ENCODE peak calls at places on chromosomes 13 and 19, in nine cellular contexts. One of them, this sample, is unnamed.
A peak's percentile ranks its signal among the peaks of the same experiment; 100 is the strongest.

GRCh38 chr19:11204943-11205349 is 7.6 kb upstream of the KANK2 start:
- DNase-seq in activated T-cell treated with anti-CD3 and anti-CD28 coated beads for 1 hour: no peak
- DNase-seq in astrocyte: no peak
- DNase-seq in iris pigment epithelial cell: no peak
- DNase-seq in T1000: peak; percentile 22
- DNase-seq in endodermal cell: no peak
- DNase-seq in T-helper 2 cell: no peak
- DNase-seq in NCI-H2081 treated with DMSO at 0.1 percent for 48 hours: no peak
- DNase-seq in C1 segment of cervical spinal cord: no peak
- DNase-seq in this sample: no peak

GRCh38 chr19:47197141-47197540 is 33.9 kb downstream of the BBC3 start:
- DNase-seq in activated T-cell treated with anti-CD3 and anti-CD28 coated beads for 1 hour: no peak
- DNase-seq in T-helper 2 cell: no peak
- DNase-seq in astrocyte: no peak
- DNase-seq in iris pigment epithelial cell: no peak
- DNase-seq in endodermal cell: no peak
- DNase-seq in NCI-H2081 treated with DMSO at 0.1 percent for 48 hours: no peak
- DNase-seq in T1000: no peak
- DNase-seq in C1 segment of cervical spinal cord: no peak
- DNase-seq in this sample: no peak

GRCh38 chr19:17703823-17704463 is 15.3 kb upstream of the MAP1S start:
- DNase-seq in T1000: no peak
- DNase-seq in C1 segment of cervical spinal cord: peak; percentile 56
- DNase-seq in NCI-H2081 treated with DMSO at 0.1 percent for 48 hours: no peak
- DNase-seq in endodermal cell: peak; percentile 91
- DNase-seq in iris pigment epithelial cell: peak; percentile 70
- DNase-seq in astrocyte: peak; percentile 23
- DNase-seq in T-helper 2 cell: peak; percentile 72
- DNase-seq in activated T-cell treated with anti-CD3 and anti-CD28 coated beads for 1 hour: peak; percentile 70
- DNase-seq in this sample: peak; percentile 41

GRCh38 chr13:34682406-34682805 is 259.7 kb upstream of the NBEA start:
- DNase-seq in astrocyte: no peak
- DNase-seq in T1000: no peak
- DNase-seq in iris pigment epithelial cell: no peak
- DNase-seq in endodermal cell: no peak
- DNase-seq in NCI-H2081 treated with DMSO at 0.1 percent for 48 hours: no peak
- DNase-seq in C1 segment of cervical spinal cord: no peak
- DNase-seq in activated T-cell treated with anti-CD3 and anti-CD28 coated beads for 1 hour: no peak
- DNase-seq in T-helper 2 cell: no peak
- DNase-seq in this sample: no peak

GRCh38 chr13:85771856-85772255 is 27.4 kb downstream of the SLITRK6 start:
- DNase-seq in activated T-cell treated with anti-CD3 and anti-CD28 coated beads for 1 hour: no peak
- DNase-seq in NCI-H2081 treated with DMSO at 0.1 percent for 48 hours: no peak
- DNase-seq in T1000: no peak
- DNase-seq in astrocyte: no peak
- DNase-seq in T-helper 2 cell: no peak
- DNase-seq in C1 segment of cervical spinal cord: no peak
- DNase-seq in iris pigment epithelial cell: peak; percentile 36
- DNase-seq in endodermal cell: no peak
- DNase-seq in this sample: no peak

GRCh38 chr13:75739244-75739868 is 103.2 kb downstream of the LMO7 start:
- DNase-seq in activated T-cell treated with anti-CD3 and anti-CD28 coated beads for 1 hour: no peak
- DNase-seq in astrocyte: peak; percentile 27
- DNase-seq in endodermal cell: no peak
- DNase-seq in C1 segment of cervical spinal cord: no peak
- DNase-seq in T-helper 2 cell: no peak
- DNase-seq in iris pigment epithelial cell: no peak
- DNase-seq in T1000: no peak
- DNase-seq in NCI-H2081 treated with DMSO at 0.1 percent for 48 hours: no peak
- DNase-seq in this sample: peak; percentile 17

GRCh38 chr19:51131780-51132680 is 7.3 kb downstream of the SIGLEC9 start:
- DNase-seq in iris pigment epithelial cell: peak; percentile 68
- DNase-seq in activated T-cell treated with anti-CD3 and anti-CD28 coated beads for 1 hour: no peak
- DNase-seq in astrocyte: no peak
- DNase-seq in T-helper 2 cell: no peak
- DNase-seq in endodermal cell: no peak
- DNase-seq in NCI-H2081 treated with DMSO at 0.1 percent for 48 hours: no peak
- DNase-seq in T1000: no peak
- DNase-seq in C1 segment of cervical spinal cord: no peak
- DNase-seq in this sample: no peak

GRCh38 chr19:31301306-31301980 is 47.8 kb downstream of the TSHZ3 start:
- DNase-seq in astrocyte: no peak
- DNase-seq in T1000: no peak
- DNase-seq in T-helper 2 cell: no peak
- DNase-seq in C1 segment of cervical spinal cord: no peak
- DNase-seq in endodermal cell: no peak
- DNase-seq in activated T-cell treated with anti-CD3 and anti-CD28 coated beads for 1 hour: no peak
- DNase-seq in iris pigment epithelial cell: no peak
- DNase-seq in NCI-H2081 treated with DMSO at 0.1 percent for 48 hours: no peak
- DNase-seq in this sample: no peak

GRCh38 chr19:7421941-7422744 is 66.7 kb downstream of the PEX11G start:
- DNase-seq in C1 segment of cervical spinal cord: no peak
- DNase-seq in endodermal cell: no peak
- DNase-seq in T-helper 2 cell: no peak
- DNase-seq in activated T-cell treated with anti-CD3 and anti-CD28 coated beads for 1 hour: no peak
- DNase-seq in NCI-H2081 treated with DMSO at 0.1 percent for 48 hours: no peak
- DNase-seq in T1000: no peak
- DNase-seq in iris pigment epithelial cell: no peak
- DNase-seq in astrocyte: no peak
- DNase-seq in this sample: no peak

GRCh38 chr19:51480590-51480989 is 2.3 kb downstream of the CEACAM18 start:
- DNase-seq in endodermal cell: peak; percentile 80
- DNase-seq in astrocyte: no peak
- DNase-seq in iris pigment epithelial cell: no peak
- DNase-seq in T1000: no peak
- DNase-seq in NCI-H2081 treated with DMSO at 0.1 percent for 48 hours: no peak
- DNase-seq in T-helper 2 cell: no peak
- DNase-seq in activated T-cell treated with anti-CD3 and anti-CD28 coated beads for 1 hour: no peak
- DNase-seq in C1 segment of cervical spinal cord: no peak
- DNase-seq in this sample: no peak

GRCh38 chr19:7120499-7120898 is 51.0 kb downstream of the ZNF557 start:
- DNase-seq in C1 segment of cervical spinal cord: no peak
- DNase-seq in NCI-H2081 treated with DMSO at 0.1 percent for 48 hours: no peak
- DNase-seq in activated T-cell treated with anti-CD3 and anti-CD28 coated beads for 1 hour: no peak
- DNase-seq in T-helper 2 cell: no peak
- DNase-seq in astrocyte: no peak
- DNase-seq in endodermal cell: no peak
- DNase-seq in T1000: no peak
- DNase-seq in iris pigment epithelial cell: no peak
- DNase-seq in this sample: no peak

GRCh38 chr13:39279077-39279476 is 240.8 kb downstream of the NHLRC3 start:
- DNase-seq in T1000: no peak
- DNase-seq in C1 segment of cervical spinal cord: no peak
- DNase-seq in T-helper 2 cell: no peak
- DNase-seq in NCI-H2081 treated with DMSO at 0.1 percent for 48 hours: no peak
- DNase-seq in iris pigment epithelial cell: no peak
- DNase-seq in endodermal cell: no peak
- DNase-seq in astrocyte: no peak
- DNase-seq in activated T-cell treated with anti-CD3 and anti-CD28 coated beads for 1 hour: no peak
- DNase-seq in this sample: no peak

GRCh38 chr19:4730740-4731171 is 7.1 kb upstream of the DPP9 start:
- DNase-seq in astrocyte: no peak
- DNase-seq in activated T-cell treated with anti-CD3 and anti-CD28 coated beads for 1 hour: peak; percentile 62
- DNase-seq in iris pigment epithelial cell: no peak
- DNase-seq in endodermal cell: peak; percentile 88
- DNase-seq in C1 segment of cervical spinal cord: no peak
- DNase-seq in T-helper 2 cell: peak; percentile 52
- DNase-seq in NCI-H2081 treated with DMSO at 0.1 percent for 48 hours: no peak
- DNase-seq in T1000: no peak
- DNase-seq in this sample: no peak

GRCh38 chr13:58960909-58961308 is 1202.8 kb downstream of the DIAPH3 start:
- DNase-seq in endodermal cell: no peak
- DNase-seq in astrocyte: peak; percentile 15
- DNase-seq in NCI-H2081 treated with DMSO at 0.1 percent for 48 hours: no peak
- DNase-seq in T1000: no peak
- DNase-seq in iris pigment epithelial cell: peak; percentile 18
- DNase-seq in activated T-cell treated with anti-CD3 and anti-CD28 coated beads for 1 hour: no peak
- DNase-seq in C1 segment of cervical spinal cord: no peak
- DNase-seq in T-helper 2 cell: no peak
- DNase-seq in this sample: no peak

GRCh38 chr19:2528543-2529173 is 52.7 kb downstream of the GADD45B start:
- DNase-seq in endodermal cell: no peak
- DNase-seq in activated T-cell treated with anti-CD3 and anti-CD28 coated beads for 1 hour: no peak
- DNase-seq in T1000: no peak
- DNase-seq in iris pigment epithelial cell: peak; percentile 17
- DNase-seq in T-helper 2 cell: no peak
- DNase-seq in astrocyte: no peak
- DNase-seq in NCI-H2081 treated with DMSO at 0.1 percent for 48 hours: no peak
- DNase-seq in C1 segment of cervical spinal cord: no peak
- DNase-seq in this sample: no peak

GRCh38 chr13:110187501-110188161 is 119.3 kb downstream of the COL4A1 start:
- DNase-seq in T-helper 2 cell: no peak
- DNase-seq in astrocyte: peak; percentile 86
- DNase-seq in NCI-H2081 treated with DMSO at 0.1 percent for 48 hours: no peak
- DNase-seq in activated T-cell treated with anti-CD3 and anti-CD28 coated beads for 1 hour: no peak
- DNase-seq in endodermal cell: no peak
- DNase-seq in C1 segment of cervical spinal cord: no peak
- DNase-seq in T1000: peak; percentile 22
- DNase-seq in iris pigment epithelial cell: peak; percentile 71
- DNase-seq in this sample: peak; percentile 61

GRCh38 chr13:110616103-110617101 is 1.1 kb downstream of the NAXD start:
- DNase-seq in activated T-cell treated with anti-CD3 and anti-CD28 coated beads for 1 hour: peak; percentile 23
- DNase-seq in C1 segment of cervical spinal cord: no peak
- DNase-seq in astrocyte: peak; percentile 46
- DNase-seq in endodermal cell: peak; percentile 69
- DNase-seq in NCI-H2081 treated with DMSO at 0.1 percent for 48 hours: no peak
- DNase-seq in iris pigment epithelial cell: peak; percentile 61
- DNase-seq in T1000: peak; percentile 45
- DNase-seq in T-helper 2 cell: peak; percentile 17
- DNase-seq in this sample: peak; percentile 30

GRCh38 chr13:110109910-110110309 is 197.0 kb downstream of the COL4A1 start:
- DNase-seq in iris pigment epithelial cell: peak; percentile 94
- DNase-seq in T-helper 2 cell: no peak
- DNase-seq in activated T-cell treated with anti-CD3 and anti-CD28 coated beads for 1 hour: no peak
- DNase-seq in NCI-H2081 treated with DMSO at 0.1 percent for 48 hours: no peak
- DNase-seq in endodermal cell: peak; percentile 79
- DNase-seq in T1000: peak; percentile 89
- DNase-seq in astrocyte: peak; percentile 93
- DNase-seq in C1 segment of cervical spinal cord: peak; percentile 16
- DNase-seq in this sample: peak; percentile 93

GRCh38 chr19:41811036-41811435 is 14.6 kb downstream of the CEACAM3 start:
- DNase-seq in endodermal cell: no peak
- DNase-seq in astrocyte: no peak
- DNase-seq in T-helper 2 cell: no peak
- DNase-seq in T1000: no peak
- DNase-seq in NCI-H2081 treated with DMSO at 0.1 percent for 48 hours: no peak
- DNase-seq in iris pigment epithelial cell: no peak
- DNase-seq in C1 segment of cervical spinal cord: peak; percentile 30
- DNase-seq in activated T-cell treated with anti-CD3 and anti-CD28 coated beads for 1 hour: no peak
- DNase-seq in this sample: no peak

GRCh38 chr19:15137777-15138176 is 30.6 kb downstream of the SYDE1 start:
- DNase-seq in astrocyte: no peak
- DNase-seq in endodermal cell: peak; percentile 5
- DNase-seq in iris pigment epithelial cell: peak; percentile 53
- DNase-seq in activated T-cell treated with anti-CD3 and anti-CD28 coated beads for 1 hour: no peak
- DNase-seq in NCI-H2081 treated with DMSO at 0.1 percent for 48 hours: no peak
- DNase-seq in T-helper 2 cell: no peak
- DNase-seq in T1000: no peak
- DNase-seq in C1 segment of cervical spinal cord: no peak
- DNase-seq in this sample: peak; percentile 79

GRCh38 chr13:67119481-67119883 is 110.7 kb downstream of the PCDH9 start:
- DNase-seq in NCI-H2081 treated with DMSO at 0.1 percent for 48 hours: no peak
- DNase-seq in C1 segment of cervical spinal cord: no peak
- DNase-seq in iris pigment epithelial cell: peak; percentile 99
- DNase-seq in endodermal cell: no peak
- DNase-seq in astrocyte: peak; percentile 96
- DNase-seq in activated T-cell treated with anti-CD3 and anti-CD28 coated beads for 1 hour: no peak
- DNase-seq in T-helper 2 cell: no peak
- DNase-seq in T1000: no peak
- DNase-seq in this sample: peak; percentile 94

GRCh38 chr19:58474291-58474996 is 1.7 kb upstream of the ZNF446 start:
- DNase-seq in C1 segment of cervical spinal cord: no peak
- DNase-seq in T1000: no peak
- DNase-seq in iris pigment epithelial cell: peak; percentile 76
- DNase-seq in activated T-cell treated with anti-CD3 and anti-CD28 coated beads for 1 hour: no peak
- DNase-seq in astrocyte: peak; percentile 89
- DNase-seq in endodermal cell: no peak
- DNase-seq in T-helper 2 cell: no peak
- DNase-seq in NCI-H2081 treated with DMSO at 0.1 percent for 48 hours: no peak
- DNase-seq in this sample: peak; percentile 25

GRCh38 chr13:84994582-84994981 is 804.6 kb downstream of the SLITRK6 start:
- DNase-seq in T-helper 2 cell: no peak
- DNase-seq in iris pigment epithelial cell: no peak
- DNase-seq in C1 segment of cervical spinal cord: no peak
- DNase-seq in astrocyte: peak; percentile 11
- DNase-seq in endodermal cell: no peak
- DNase-seq in T1000: no peak
- DNase-seq in NCI-H2081 treated with DMSO at 0.1 percent for 48 hours: no peak
- DNase-seq in activated T-cell treated with anti-CD3 and anti-CD28 coated beads for 1 hour: no peak
- DNase-seq in this sample: no peak